ENCODE peak calls at places on chromosomes 6 and 20, in eight cellular contexts. Z is psoas muscle, R is sigmoid colon, E is keratinocyte, P is breast epithelium, S is pancreas, G is upper lobe of right lung, I is right atrium auricular region. W is an unnamed sample.
A peak's percentile ranks its signal among the peaks of the same experiment; 100 is the strongest.

GRCh38 chr6:163132050-163132750 is 282.3 kb upstream of the QKI start:
- DNase-seq in Z (no peak), R (no peak), E (no peak), P (no peak), S (no peak), G (no peak), I (no peak), W (no peak)

GRCh38 chr6:145704153-145704781 is 31.1 kb downstream of the EPM2A start:
- DNase-seq in Z (no peak), R (no peak), E (no peak), P (no peak), S (no peak), G (no peak), I (no peak), W (no peak)

GRCh38 chr6:11202513-11203305 is 29.8 kb downstream of the NEDD9 start:
- DNase-seq in Z (no peak), R (no peak), E (no peak), P (no peak), S (peak; percentile 43), G (no peak), I (no peak), W (no peak)

GRCh38 chr6:105855433-105855832 is 230.7 kb upstream of the PRDM1 start:
- DNase-seq in Z (no peak), R (no peak), E (no peak), P (no peak), S (no peak), G (no peak), I (no peak), W (no peak)

GRCh38 chr20:58389324-58389967 is 417 bp downstream of the VAPB start:
- DNase-seq in Z (peak; percentile 52), R (peak; percentile 72), E (no peak), P (no peak), S (no peak), G (no peak), I (no peak), W (no peak)

GRCh38 chr6:132684267-132684666 is 25.3 kb upstream of the TAAR1 start:
- DNase-seq in Z (no peak), R (no peak), E (no peak), P (no peak), S (no peak), G (no peak), I (no peak), W (no peak)

GRCh38 chr6:45420909-45421699 is 43.4 kb upstream of the SUPT3H start:
- DNase-seq in Z (no peak), R (no peak), E (no peak), P (no peak), S (no peak), G (no peak), I (no peak), W (no peak)

GRCh38 chr6:44655368-44656342 is 268.1 kb downstream of the CDC5L start:
- DNase-seq in Z (peak; percentile 76), R (peak; percentile 93), E (no peak), P (peak; percentile 86), S (peak; percentile 69), G (peak; percentile 86), I (peak; percentile 90), W (peak; percentile 68)

GRCh38 chr6:53639520-53639919 is 26.0 kb downstream of the KLHL31 start:
- DNase-seq in Z (no peak), R (no peak), E (no peak), P (no peak), S (no peak), G (no peak), I (no peak), W (no peak)

GRCh38 chr6:1667012-1667804 is 57.5 kb downstream of the FOXC1 start:
- DNase-seq in Z (no peak), R (no peak), E (no peak), P (no peak), S (no peak), G (no peak), I (no peak), W (no peak)

GRCh38 chr6:45416700-45417099 is 39.0 kb upstream of the SUPT3H start:
- DNase-seq in Z (no peak), R (no peak), E (no peak), P (no peak), S (no peak), G (no peak), I (no peak), W (no peak)

GRCh38 chr20:20786428-20786827 is 74.0 kb upstream of the RALGAPA2 start:
- DNase-seq in Z (no peak), R (no peak), E (no peak), P (no peak), S (no peak), G (no peak), I (no peak), W (no peak)

GRCh38 chr20:50921055-50921454 is 10.2 kb downstream of the ADNP start:
- DNase-seq in Z (no peak), R (no peak), E (no peak), P (no peak), S (no peak), G (no peak), I (no peak), W (no peak)

GRCh38 chr20:50446351-50447101 is 63.7 kb upstream of the PTPN1 start:
- DNase-seq in Z (no peak), R (no peak), E (no peak), P (no peak), S (no peak), G (no peak), I (no peak), W (no peak)

GRCh38 chr20:10972219-10972860 is 298.5 kb upstream of the JAG1 start:
- DNase-seq in Z (no peak), R (no peak), E (no peak), P (no peak), S (no peak), G (no peak), I (no peak), W (no peak)
- TF ChIP-seq CTCF in Z (no peak), R (no peak), E (no peak), P (no peak), S (no peak), G (no peak), I (no peak), W (no peak)

GRCh38 chr6:31897612-31898199 is at the start of gene EHMT2:
- DNase-seq in Z (peak; percentile 85), R (peak; percentile 91), E (no peak), P (peak; percentile 80), S (peak; percentile 81), G (peak; percentile 93), I (peak; percentile 79), W (peak; percentile 54)
- TF ChIP-seq CTCF in Z (peak; percentile 6), R (no peak), E (no peak), P (no peak), S (no peak), G (no peak), I (no peak), W (no peak)

DNA sequence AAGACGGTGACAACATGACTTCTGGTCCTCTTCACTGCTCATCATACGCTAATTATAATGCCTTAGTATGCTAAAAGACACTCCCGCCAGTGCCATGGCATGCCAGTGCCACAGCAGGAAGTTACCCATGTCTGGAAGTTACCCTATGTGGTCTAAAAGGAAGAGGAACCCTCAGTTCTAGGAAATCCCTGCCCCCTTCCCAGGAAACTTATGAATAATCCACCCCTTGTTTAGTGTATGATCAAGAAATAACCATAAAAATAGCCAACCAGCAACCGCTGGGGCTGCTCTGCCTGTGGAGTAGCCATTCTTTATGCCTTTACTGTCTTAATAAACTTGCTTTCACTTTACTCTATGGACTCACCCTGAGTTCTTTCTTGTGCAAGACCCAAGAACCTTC is 15.8 kb upstream of the SERPINB9 start:
- DNase-seq in Z (no peak), R (no peak), E (no peak), P (peak; percentile 10), S (no peak), G (peak; percentile 46), I (peak; percentile 56), W (no peak)
- TF ChIP-seq CTCF in Z (no peak), R (no peak), E (no peak), P (no peak), S (no peak), G (no peak), I (no peak), W (no peak)

GRCh38 chr20:57082546-57082945 is 183.9 kb downstream of the BMP7 start:
- DNase-seq in Z (no peak), R (no peak), E (no peak), P (no peak), S (no peak), G (no peak), I (no peak), W (no peak)

GRCh38 chr20:57083072-57083471 is 183.4 kb downstream of the BMP7 start:
- DNase-seq in Z (no peak), R (no peak), E (no peak), P (no peak), S (no peak), G (no peak), I (no peak), W (no peak)

GRCh38 chr20:57078101-57078500 is 188.3 kb downstream of the BMP7 start:
- DNase-seq in Z (no peak), R (no peak), E (no peak), P (no peak), S (no peak), G (no peak), I (no peak), W (no peak)

GRCh38 chr20:57079016-57080005 is 187.1 kb downstream of the BMP7 start:
- DNase-seq in Z (no peak), R (no peak), E (no peak), P (no peak), S (no peak), G (no peak), I (no peak), W (no peak)

DNA sequence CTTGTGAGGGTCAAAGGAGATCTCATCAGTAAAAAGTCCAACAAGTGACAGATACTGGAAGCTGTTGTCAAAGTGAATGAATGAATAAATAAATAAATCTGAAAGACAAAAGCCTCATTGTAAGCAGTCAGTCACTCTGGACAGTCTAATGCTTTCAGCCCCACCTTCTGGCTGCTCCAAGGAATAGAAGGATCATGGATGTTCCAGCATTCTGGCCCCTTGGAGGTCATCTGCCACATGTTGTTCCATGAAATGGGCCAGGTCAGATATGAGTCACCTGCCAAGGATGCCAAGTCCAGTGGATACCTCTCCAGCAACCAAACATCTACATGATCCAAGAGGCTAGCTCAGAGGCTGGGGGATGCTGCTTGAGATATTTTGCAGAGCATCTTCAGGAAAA is 185.6 kb downstream of the BMP7 start:
- DNase-seq in Z (no peak), R (no peak), E (no peak), P (no peak), S (no peak), G (no peak), I (no peak), W (no peak)
- TF ChIP-seq CTCF in Z (no peak), R (no peak), E (peak; percentile 41), P (no peak), S (no peak), G (no peak), I (no peak), W (no peak)

W was measured in D721Med.